ENCODE peak calls at places on chromosomes 4 and X, in nine cellular contexts. L is SK-N-SH, N is sigmoid colon, Y is transverse colon, S is mesendoderm, F is right atrium auricular region, M is cardiac muscle cell, Z is prostate gland, Q is mucosa of descending colon. A is an unnamed sample.
A peak's percentile ranks its signal among the peaks of the same experiment; 100 is the strongest.

GRCh38 chrX:68186552-68187262 is 246.6 kb downstream of the OPHN1 start:
- DNase-seq in L (no peak), Y (no peak), N (no peak), M (no peak), F (no peak), S (peak; percentile 0), Z (no peak), Q (no peak), A (no peak)

GRCh38 chr4:187309456-187309855 is 585.8 kb upstream of the FAT1 start:
- DNase-seq in Q (no peak), S (no peak), F (no peak), L (no peak), Y (no peak), N (no peak), M (no peak), Z (no peak), A (no peak)

GRCh38 chr4:145937021-145937861 is 1.4 kb downstream of the ZNF827 start:
- DNase-seq in F (no peak), N (peak; percentile 85), Y (peak; percentile 81), Q (peak; percentile 85), M (peak; percentile 79), S (peak; percentile 83), Z (peak; percentile 58), L (peak; percentile 83), A (peak; percentile 79)

GRCh38 chr4:188722911-188723310 is 583.7 kb downstream of the TRIML1 start:
- DNase-seq in Q (no peak), Z (no peak), F (no peak), N (no peak), L (no peak), M (no peak), Y (no peak), S (no peak), A (no peak)

GRCh38 chrX:31392541-31392940 is 320.7 kb upstream of the FTHL17 start:
- DNase-seq in Y (no peak), F (no peak), Z (no peak), N (no peak), M (no peak), S (no peak), L (no peak), Q (no peak), A (no peak)

GRCh38 chr4:40856836-40857362 is 107.1 kb downstream of the NSUN7 start:
- DNase-seq in Y (peak; percentile 38), S (peak; percentile 92), N (peak; percentile 77), M (peak; percentile 87), F (peak; percentile 60), L (peak; percentile 96), Q (peak; percentile 68), Z (peak; percentile 45), A (peak; percentile 74)

GRCh38 chr4:115323106-115323684 is 209.8 kb upstream of the NDST4 start:
- DNase-seq in S (no peak), F (no peak), L (no peak), M (no peak), N (no peak), Q (no peak), Z (no peak), Y (no peak), A (no peak)

GRCh38 chr4:79273918-79274317 is 51.9 kb downstream of the NAA11 start:
- DNase-seq in L (peak; percentile 61), F (no peak), Y (no peak), N (no peak), Q (no peak), S (peak; percentile 1), M (no peak), Z (no peak), A (no peak)

GRCh38 chrX:10512258-10512657 is 108.1 kb downstream of the MID1 start:
- DNase-seq in L (peak; percentile 17), F (no peak), Y (no peak), M (no peak), N (no peak), Q (no peak), S (no peak), Z (no peak), A (no peak)

GRCh38 chrX:9706426-9706825 is 59.2 kb downstream of the GPR143 start:
- DNase-seq in Q (no peak), M (no peak), N (no peak), Y (no peak), S (no peak), Z (no peak), F (no peak), L (no peak), A (no peak)

GRCh38 chr4:40842725-40843401 is 93.1 kb downstream of the NSUN7 start:
- DNase-seq in N (peak; percentile 13), Z (no peak), S (peak; percentile 45), Q (no peak), M (no peak), F (no peak), Y (no peak), L (no peak), A (no peak)

DNA sequence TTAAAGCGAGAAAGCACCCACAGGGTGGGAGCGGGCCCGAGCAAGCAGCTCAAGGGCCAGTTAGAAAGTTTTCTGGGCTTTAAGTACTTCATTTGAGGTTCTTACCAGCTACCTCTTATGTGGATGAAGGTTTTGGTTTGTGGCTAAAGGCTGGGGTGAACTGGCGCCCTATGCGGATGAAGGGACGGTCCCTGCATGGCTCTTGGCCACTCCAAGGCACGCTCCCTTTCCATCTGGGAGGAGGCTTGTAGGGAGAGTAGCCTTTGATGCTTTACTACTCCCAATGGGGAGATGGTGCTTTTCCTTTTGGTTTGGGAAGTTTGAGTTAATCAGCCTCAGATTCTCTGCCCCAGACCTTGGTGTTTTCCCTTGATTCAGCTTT is 17.7 kb downstream of the MRFAP1 start:
- DNase-seq in F (no peak), L (no peak), N (no peak), S (no peak), Y (no peak), M (no peak), Q (no peak), Z (no peak), A (no peak)
- H3K4me3 ChIP-seq in F (no peak overlapping the region), L (no peak overlapping the region), N (peak overlapping the region; percentile 50), S (no peak overlapping the region), Y (peak overlapping the region; percentile 45), M (no peak overlapping the region), Q (no peak overlapping the region), Z (peak overlapping the region; percentile 28), A (no peak overlapping the region)

GRCh38 chr4:17468638-17469221 is 43.2 kb downstream of the QDPR start:
- DNase-seq in Z (no peak), S (peak; percentile 40), Y (no peak), F (no peak), Q (no peak), N (no peak), L (peak; percentile 33), M (peak; percentile 68), A (no peak)

GRCh38 chr4:17475481-17475880 is 36.4 kb downstream of the QDPR start:
- DNase-seq in Q (no peak), L (peak; percentile 49), S (no peak), Z (no peak), N (no peak), Y (no peak), F (no peak), M (no peak), A (no peak)

GRCh38 chr4:17469931-17470674 is 41.8 kb downstream of the QDPR start:
- DNase-seq in M (peak; percentile 39), Y (no peak), L (no peak), Z (no peak), Q (no peak), S (no peak), F (no peak), N (no peak), A (no peak)
- H3K4me1 ChIP-seq in M (peaks cover 7% of the 10 kb centered on the region), Y (no peaks in the 10 kb centered on the region), L (no peaks in the 10 kb centered on the region), Z (no peaks in the 10 kb centered on the region), Q (no peaks in the 10 kb centered on the region), S (no peaks in the 10 kb centered on the region), F (peaks cover 9% of the 10 kb centered on the region), N (no peaks in the 10 kb centered on the region), A (no peaks in the 10 kb centered on the region)

GRCh38 chr4:96186593-96186992 is 346.7 kb downstream of the PDHA2 start:
- DNase-seq in S (peak; percentile 28), M (no peak), L (no peak), Y (no peak), F (no peak), N (no peak), Z (no peak), Q (no peak), A (no peak)
- H3K4me3 ChIP-seq in S (no peak overlapping the region), M (no peak overlapping the region), L (no peak overlapping the region), Y (no peak overlapping the region), F (no peak overlapping the region), N (no peak overlapping the region), Z (no peak overlapping the region), Q (no peak overlapping the region), A (no peak overlapping the region)

DNA sequence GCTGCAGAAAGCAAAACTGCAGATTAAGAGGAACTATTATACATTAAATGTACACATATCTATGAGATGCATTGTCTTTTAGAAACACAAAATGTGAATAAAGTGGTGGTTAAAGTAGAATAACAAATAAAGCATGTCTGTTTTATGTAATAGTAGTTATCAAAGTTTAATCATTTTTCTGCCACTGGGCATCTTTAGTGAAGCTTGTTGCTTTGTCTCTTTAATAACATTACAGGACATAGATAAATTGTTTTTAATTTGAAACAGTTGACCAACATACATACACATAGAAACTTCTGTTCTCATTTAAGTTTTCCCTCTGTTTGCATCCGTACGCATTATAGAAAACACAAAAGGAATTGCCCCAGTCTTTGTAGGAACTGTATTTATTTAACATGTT is 1700.0 kb upstream of the ADGRL3 start:
- DNase-seq in M (no peak), L (peak; percentile 41), Z (no peak), Y (no peak), F (no peak), Q (no peak), N (no peak), S (no peak), A (no peak)
- H3K4me1 ChIP-seq in M (no peaks in the 10 kb centered on the region), L (peaks cover 2% of the 10 kb centered on the region), Z (no peaks in the 10 kb centered on the region), Y (no peaks in the 10 kb centered on the region), F (no peaks in the 10 kb centered on the region), Q (no peaks in the 10 kb centered on the region), N (no peaks in the 10 kb centered on the region), S (no peaks in the 10 kb centered on the region), A (no peaks in the 10 kb centered on the region)

GRCh38 chrX:23079347-23079746 is 79.6 kb downstream of the DDX53 start:
- DNase-seq in S (no peak), F (no peak), Y (no peak), Z (no peak), M (no peak), Q (no peak), L (no peak), N (no peak), A (no peak)
- H3K4me3 ChIP-seq in S (no peak overlapping the region), F (no peak overlapping the region), Y (no peak overlapping the region), Z (no peak overlapping the region), M (no peak overlapping the region), Q (no peak overlapping the region), L (no peak overlapping the region), N (no peak overlapping the region), A (no peak overlapping the region)

DNA sequence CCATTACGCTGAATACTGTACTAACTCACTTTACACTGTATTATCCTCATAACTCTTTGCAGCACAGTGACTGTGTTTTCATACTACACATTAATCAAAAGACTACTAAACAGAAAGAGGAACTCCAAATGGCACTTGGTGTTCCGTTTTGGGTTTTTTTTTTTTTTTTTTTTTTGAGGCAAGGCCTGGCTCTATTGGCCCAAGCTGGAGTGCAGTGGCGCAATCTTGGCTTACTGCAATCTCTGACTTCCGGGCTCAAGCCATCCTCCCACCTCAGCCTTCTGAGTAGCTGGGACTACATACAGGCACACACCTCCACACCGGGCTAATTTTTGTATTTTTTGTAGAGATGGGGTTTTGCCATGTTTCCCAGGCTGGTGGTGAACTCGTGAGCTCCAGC is 10.7 kb downstream of the KLHL8 start:
- DNase-seq in L (no peak), M (no peak), N (peak; percentile 75), Q (no peak), F (peak; percentile 69), Z (no peak), Y (peak; percentile 35), S (no peak), A (no peak)
- H3K4me1 ChIP-seq in L (peaks cover 4% of the 10 kb centered on the region), M (no peaks in the 10 kb centered on the region), N (no peaks in the 10 kb centered on the region), Q (no peaks in the 10 kb centered on the region), F (peaks cover 19% of the 10 kb centered on the region), Z (no peaks in the 10 kb centered on the region), Y (peaks cover 7% of the 10 kb centered on the region), S (no peaks in the 10 kb centered on the region), A (no peaks in the 10 kb centered on the region)

A was measured in colonic mucosa.